ENCODE peak calls at places on chromosomes 6 and 20, in seven cellular contexts. K, M, T, N, R, I and F are unnamed samples.

GRCh38 chr6:134446228-134446848 is 128.4 kb upstream of the SGK1 start:
- DNase-seq in K (no peak), M (peak), T (no peak), N (peak), R (no peak), I (no peak), F (peak)

GRCh38 chr6:126312013-126312665 is 27.8 kb upstream of the CENPW start:
- DNase-seq in K (no peak), M (peak), T (no peak), N (no peak), R (peak), I (peak), F (peak)

GRCh38 chr20:40688129-40689099 is 622 bp downstream of the MAFB start:
- DNase-seq in K (no peak), M (no peak), T (no peak), N (no peak), R (no peak), I (no peak), F (no peak)

GRCh38 chr20:47642624-47643023 is 140.9 kb downstream of the NCOA3 start:
- DNase-seq in K (no peak), M (peak), T (no peak), N (no peak), R (no peak), I (no peak), F (no peak)

GRCh38 chr20:53736757-53737403 is 143.2 kb upstream of the ZNF217 start:
- DNase-seq in K (no peak), M (peak), T (peak), N (peak), R (peak), I (peak), F (peak)

GRCh38 chr6:43144879-43145278 is 26.2 kb upstream of the SRF start:
- DNase-seq in K (no peak), M (no peak), T (no peak), N (no peak), R (no peak), I (no peak), F (no peak)

GRCh38 chr6:16239798-16240123 is 1.4 kb downstream of the GMPR start:
- DNase-seq in K (no peak), M (no peak), T (no peak), N (peak), R (peak), I (no peak), F (no peak)

GRCh38 chr6:108555399-108556052 is 5.2 kb upstream of the FOXO3 start:
- DNase-seq in K (no peak), M (no peak), T (no peak), N (no peak), R (no peak), I (no peak), F (no peak)

GRCh38 chr6:64266351-64266821 is 630.8 kb downstream of the PHF3 start:
- DNase-seq in K (no peak), M (no peak), T (no peak), N (no peak), R (peak), I (peak), F (no peak)

GRCh38 chr6:32816746-32817204 is at the start of gene HLA-DOB:
- DNase-seq in K (no peak), M (peak), T (peak), N (no peak), R (no peak), I (peak), F (peak)

GRCh38 chr6:77962070-77962469 is 309.2 kb downstream of the MEI4 start:
- DNase-seq in K (no peak), M (no peak), T (no peak), N (no peak), R (no peak), I (no peak), F (no peak)

GRCh38 chr6:158175111-158175510 is 7.0 kb downstream of the GTF2H5 start:
- DNase-seq in K (no peak), M (no peak), T (no peak), N (peak), R (no peak), I (no peak), F (no peak)
- H3K4me3 ChIP-seq in K (peak), M (no peak), T (no peak), N (no peak), R (no peak), I (no peak), F (no peak)

GRCh38 chr20:17444091-17444490 is 87.1 kb downstream of the BFSP1 start:
- DNase-seq in K (no peak), M (no peak), T (no peak), N (no peak), R (no peak), I (no peak), F (no peak)

GRCh38 chr20:17443326-17443858 is 87.8 kb downstream of the BFSP1 start:
- DNase-seq in K (no peak), M (no peak), T (no peak), N (no peak), R (no peak), I (no peak), F (no peak)

GRCh38 chr20:17446171-17446570 is 85.0 kb downstream of the BFSP1 start:
- DNase-seq in K (no peak), M (no peak), T (no peak), N (no peak), R (no peak), I (no peak), F (no peak)

GRCh38 chr20:17448071-17448470 is 83.1 kb downstream of the BFSP1 start:
- DNase-seq in K (no peak), M (no peak), T (no peak), N (no peak), R (no peak), I (no peak), F (no peak)

GRCh38 chr20:17445561-17445960 is 85.6 kb downstream of the BFSP1 start:
- DNase-seq in K (no peak), M (no peak), T (no peak), N (no peak), R (no peak), I (no peak), F (no peak)
- TF ChIP-seq CTCF in K (no peak), M (no peak), T (no peak), N (no peak), R (no peak), I (no peak), F (no peak)

DNA sequence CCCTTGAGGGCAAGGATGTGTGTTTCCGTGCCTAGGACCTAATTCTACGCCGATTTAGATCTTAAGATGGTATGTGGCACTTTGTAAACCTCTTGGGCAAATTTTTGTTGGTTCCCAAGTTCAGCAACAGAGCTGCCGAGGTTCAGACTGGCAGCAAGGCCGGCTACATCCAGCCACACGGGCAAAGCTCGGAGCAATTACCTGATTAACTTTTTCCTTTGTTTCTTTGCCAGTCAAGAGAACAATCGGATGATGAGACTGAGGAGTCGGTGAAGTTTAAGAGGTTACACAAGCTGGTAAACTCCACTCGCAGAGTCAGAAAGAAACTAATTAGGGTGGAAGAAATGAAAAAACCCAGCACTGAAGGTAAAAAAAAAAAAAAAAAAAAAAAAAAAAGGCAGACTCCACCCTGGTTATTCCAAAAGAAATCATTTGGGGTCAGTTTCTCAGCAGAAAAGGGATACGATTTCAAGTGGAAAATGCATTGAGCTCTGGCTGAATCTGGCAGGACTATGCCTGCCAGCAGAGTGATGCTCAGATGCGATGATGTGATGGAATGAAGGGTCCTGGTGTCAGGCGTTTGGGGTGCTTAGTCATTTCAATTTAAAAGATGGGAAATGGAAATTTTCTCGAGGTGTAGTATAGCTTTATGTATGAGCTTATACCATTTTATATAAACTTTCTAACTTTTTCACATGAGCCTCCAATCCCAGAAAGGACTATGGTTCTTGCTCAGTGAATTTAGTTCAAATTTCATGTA is 171.6 kb downstream of the SASH1 start:
- DNase-seq in K (no peak), M (no peak), T (no peak), N (peak), R (no peak), I (no peak), F (peak)
- H3K4me3 ChIP-seq in K (peak), M (no peak), T (no peak), N (peak), R (no peak), I (no peak), F (no peak)

GRCh38 chr6:123777554-123777953 is 26.1 kb upstream of the NKAIN2 start:
- DNase-seq in K (no peak), M (peak), T (no peak), N (no peak), R (peak), I (no peak), F (peak)
- TF ChIP-seq CTCF in K (no peak), M (no peak), T (peak), N (no peak), R (no peak), I (no peak), F (no peak)

GRCh38 chr6:158086706-158087518 is 81.2 kb downstream of the SERAC1 start:
- DNase-seq in K (no peak), M (no peak), T (no peak), N (no peak), R (peak), I (no peak), F (no peak)
- H3K4me3 ChIP-seq in K (no peak), M (no peak), T (no peak), N (no peak), R (peak), I (no peak), F (no peak)

GRCh38 chr6:162178666-162179065 is 548.9 kb downstream of the PRKN start:
- DNase-seq in K (no peak), M (no peak), T (no peak), N (no peak), R (no peak), I (no peak), F (no peak)

GRCh38 chr6:162181741-162182401 is 545.7 kb downstream of the PRKN start:
- DNase-seq in K (no peak), M (no peak), T (no peak), N (no peak), R (no peak), I (no peak), F (peak)

GRCh38 chr6:162178266-162178665 is 549.3 kb downstream of the PRKN start:
- DNase-seq in K (no peak), M (no peak), T (no peak), N (no peak), R (no peak), I (no peak), F (no peak)

GRCh38 chr6:162179196-162179951 is 548.2 kb downstream of the PRKN start:
- DNase-seq in K (no peak), M (no peak), T (no peak), N (no peak), R (no peak), I (no peak), F (no peak)

GRCh38 chr6:162177733-162178132 is 549.8 kb downstream of the PRKN start:
- DNase-seq in K (no peak), M (no peak), T (no peak), N (no peak), R (peak), I (no peak), F (peak)
- TF ChIP-seq CTCF in K (no peak), M (no peak), T (no peak), N (peak), R (no peak), I (no peak), F (peak)

GRCh38 chr20:36645998-36646397 is at the start of gene SLA2:
- DNase-seq in K (no peak), M (no peak), T (no peak), N (no peak), R (peak), I (peak), F (no peak)

GRCh38 chr20:36645353-36645752 is 643 bp downstream of the SLA2 start:
- DNase-seq in K (no peak), M (no peak), T (no peak), N (no peak), R (no peak), I (no peak), F (no peak)

GRCh38 chr20:36642136-36642535 is 3.9 kb downstream of the SLA2 start:
- DNase-seq in K (no peak), M (no peak), T (no peak), N (no peak), R (peak), I (no peak), F (no peak)

GRCh38 chr20:36644713-36645109 is 1.3 kb downstream of the SLA2 start:
- DNase-seq in K (no peak), M (no peak), T (no peak), N (no peak), R (no peak), I (no peak), F (no peak)

GRCh38 chr20:36644032-36644712 is 1.8 kb downstream of the SLA2 start:
- DNase-seq in K (no peak), M (no peak), T (no peak), N (no peak), R (no peak), I (peak), F (no peak)
- H3K4me3 ChIP-seq in K (no peak), M (no peak), T (no peak), N (no peak), R (no peak), I (no peak), F (no peak)

GRCh38 chr6:117317261-117317660 is 51.9 kb downstream of the VGLL2 start:
- DNase-seq in K (no peak), M (peak), T (peak), N (peak), R (peak), I (peak), F (peak)
- TF ChIP-seq CTCF in K (peak), M (peak), T (peak), N (peak), R (no peak), I (peak), F (peak)

GRCh38 chr6:3423439-3424184 is 33.2 kb downstream of the SLC22A23 start:
- DNase-seq in K (no peak), M (no peak), T (no peak), N (no peak), R (no peak), I (no peak), F (no peak)
- H3K4me3 ChIP-seq in K (no peak), M (no peak), T (no peak), N (no peak), R (no peak), I (no peak), F (no peak)